ENCODE peak calls at places on chromosomes 3 and 15, in nine cellular contexts. W is body of pancreas, P is iPS DF 6.9, X is heart left ventricle, Y is PC-3, O is right cardiac atrium, M is lung, I is IMR-90, N is MM.1S. J is an unnamed sample. For H3K4me1, the result is how much of the 10 kb centered on the place peaks cover.

GRCh38 chr15:95940431-95940985 is 390.0 kb upstream of the NR2F2 start:
- DNase-seq in P (no peak), N (no peak), I (no peak), X (no peak), M (no peak), Y (no peak), O (no peak), W (no peak), J (no peak)

GRCh38 chr3:14461006-14461747 is 58.8 kb downstream of the SLC6A6 start:
- DNase-seq in Y (no peak), X (no peak), O (no peak), M (no peak), I (no peak), W (no peak), P (no peak), N (no peak), J (no peak)

GRCh38 chr3:4746241-4746958 is 232.8 kb upstream of the BHLHE40 start:
- DNase-seq in I (peak), W (no peak), O (peak), N (no peak), Y (no peak), M (no peak), P (no peak), X (no peak), J (no peak)

GRCh38 chr15:88124199-88124598 is 132.3 kb downstream of the NTRK3 start:
- DNase-seq in O (no peak), P (no peak), I (no peak), X (no peak), M (no peak), N (no peak), Y (no peak), W (no peak), J (no peak)

GRCh38 chr3:190017575-190018288 is 103.0 kb downstream of the P3H2 start:
- DNase-seq in W (peak), M (no peak), X (no peak), Y (peak), I (peak), P (no peak), O (no peak), N (no peak), J (no peak)

GRCh38 chr3:35789039-35789438 is 149.7 kb downstream of the ARPP21 start:
- DNase-seq in I (no peak), N (no peak), P (no peak), M (no peak), X (no peak), Y (no peak), O (no peak), W (no peak), J (no peak)

GRCh38 chr3:79015854-79016253 is 751.9 kb downstream of the ROBO1 start:
- DNase-seq in P (no peak), O (no peak), X (no peak), M (no peak), I (no peak), W (no peak), Y (no peak), N (no peak), J (no peak)

GRCh38 chr3:69391554-69391953 is 5.7 kb upstream of the FRMD4B start:
- DNase-seq in I (no peak), W (no peak), N (no peak), M (no peak), X (no peak), P (no peak), Y (no peak), O (no peak), J (no peak)

GRCh38 chr3:150419959-150420358 is 11.9 kb downstream of the TSC22D2 start:
- DNase-seq in N (no peak), O (no peak), M (no peak), W (no peak), Y (no peak), X (no peak), P (no peak), I (no peak), J (no peak)

GRCh38 chr3:110246796-110247369 is 824.7 kb upstream of the NECTIN3 start:
- DNase-seq in P (no peak), M (no peak), W (no peak), O (no peak), N (no peak), X (no peak), I (no peak), Y (no peak), J (no peak)

GRCh38 chr3:62559831-62560445 is 186.6 kb upstream of the FEZF2 start:
- DNase-seq in X (no peak), M (no peak), Y (peak), W (no peak), P (no peak), N (no peak), O (no peak), I (peak), J (no peak)

GRCh38 chr15:96285306-96285705 is 45.2 kb upstream of the NR2F2 start:
- DNase-seq in N (no peak), O (peak), P (no peak), Y (no peak), M (no peak), I (peak), W (peak), X (peak), J (peak)

GRCh38 chr3:133040696-133041523 is 2.7 kb downstream of the TMEM108 start:
- DNase-seq in M (peak), N (peak), P (peak), Y (peak), X (peak), O (peak), I (peak), W (peak), J (peak)

GRCh38 chr3:125087768-125088391 is 32.1 kb upstream of the HEG1 start:
- DNase-seq in Y (peak), W (no peak), O (no peak), I (peak), M (no peak), N (no peak), P (no peak), X (no peak), J (no peak)

DNA sequence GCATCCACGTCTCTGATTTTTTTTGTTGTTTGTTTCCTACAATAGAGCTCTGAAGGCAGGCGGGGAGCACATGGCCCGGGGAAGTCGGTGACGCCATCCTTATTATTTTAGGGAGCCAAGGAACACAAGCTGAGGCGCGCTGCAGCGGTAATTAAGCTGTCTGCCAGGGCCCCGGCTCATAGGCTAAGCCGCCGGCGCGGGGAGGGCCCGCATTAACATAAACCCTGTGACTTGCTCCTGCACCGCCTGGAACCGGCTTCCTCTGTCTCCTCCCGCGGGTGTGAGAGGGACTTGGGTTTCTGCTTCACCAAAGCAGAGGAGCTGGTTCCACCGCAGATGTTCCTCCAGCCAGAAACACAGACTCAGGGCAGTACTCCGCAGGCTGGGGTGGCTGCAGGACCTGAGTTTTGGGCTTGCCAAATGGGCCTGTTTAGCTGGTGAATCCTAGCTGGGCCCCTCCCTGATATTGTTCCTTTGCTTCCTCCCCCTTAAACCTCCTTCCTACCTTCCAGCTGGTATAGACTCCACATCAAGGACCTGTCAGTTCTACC is 25.3 kb downstream of the ANP32A start:
- DNase-seq in X (peak), P (peak), W (peak), M (peak), I (peak), Y (no peak), N (peak), O (peak), J (peak)
- H3K4me1 ChIP-seq in X (half or more), P (under half), W (half or more), M (half or more), I (under half), Y (under half), N (half or more), O (half or more), J (half or more)

DNA sequence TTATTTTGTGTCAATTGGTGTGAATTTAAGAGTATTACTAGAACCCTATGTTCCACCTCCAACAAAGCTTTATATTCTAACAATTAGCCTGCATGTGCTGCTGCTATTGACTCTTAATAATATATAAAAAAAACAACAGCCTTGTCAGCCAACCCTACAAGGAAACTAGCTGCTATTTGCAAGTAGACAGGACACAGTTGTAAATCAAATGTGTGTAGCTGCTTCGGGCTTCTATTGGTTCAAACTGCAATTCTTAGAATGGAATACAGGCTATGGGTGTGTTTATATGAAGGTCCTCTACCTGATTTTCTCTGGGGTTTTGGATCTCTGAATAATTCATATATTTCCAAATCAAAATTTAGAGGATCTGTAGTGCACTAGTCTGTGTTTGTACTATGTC is 60.7 kb downstream of the ZBTB20 start:
- DNase-seq in O (no peak), W (no peak), X (no peak), Y (no peak), P (no peak), N (no peak), M (no peak), I (no peak), J (no peak)
- H3K4me1 ChIP-seq in O (under half), W (under half), X (under half), Y (under half), P (under half), N (under half), M (under half), I (under half), J (half or more)

DNA sequence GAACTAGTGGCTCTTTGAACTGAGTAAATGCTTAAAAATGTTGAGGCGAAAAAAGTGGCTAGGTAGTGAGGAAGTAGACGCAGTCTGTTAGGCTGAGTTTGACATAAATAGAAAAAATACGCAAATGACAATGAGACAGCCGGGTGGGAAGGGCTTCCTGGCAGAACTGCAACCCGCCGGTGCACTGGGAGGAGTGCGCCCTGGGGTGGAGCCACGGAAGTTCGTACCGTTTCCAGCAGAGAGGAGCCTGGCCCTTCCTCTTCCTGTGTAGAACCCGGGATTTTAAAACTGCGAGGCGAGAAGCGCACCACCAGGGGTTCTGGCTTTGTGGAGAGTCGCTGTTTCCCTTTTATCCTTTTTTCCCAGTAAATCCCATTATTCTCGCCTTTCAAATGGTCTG is 602.6 kb downstream of the PYDC2 start:
- DNase-seq in W (no peak), P (peak), N (peak), Y (no peak), M (no peak), O (peak), I (peak), X (peak), J (no peak)
- H3K4me1 ChIP-seq in W (under half), P (under half), N (under half), Y (under half), M (under half), O (under half), I (under half), X (under half), J (under half)

GRCh38 chr15:100189849-100190248 is 151.9 kb downstream of the ADAMTS17 start:
- DNase-seq in N (no peak), Y (peak), P (no peak), M (no peak), O (no peak), I (no peak), W (no peak), X (no peak), J (no peak)
- H3K4me1 ChIP-seq in N (under half), Y (under half), P (under half), M (under half), O (under half), I (under half), W (under half), X (under half), J (under half)

DNA sequence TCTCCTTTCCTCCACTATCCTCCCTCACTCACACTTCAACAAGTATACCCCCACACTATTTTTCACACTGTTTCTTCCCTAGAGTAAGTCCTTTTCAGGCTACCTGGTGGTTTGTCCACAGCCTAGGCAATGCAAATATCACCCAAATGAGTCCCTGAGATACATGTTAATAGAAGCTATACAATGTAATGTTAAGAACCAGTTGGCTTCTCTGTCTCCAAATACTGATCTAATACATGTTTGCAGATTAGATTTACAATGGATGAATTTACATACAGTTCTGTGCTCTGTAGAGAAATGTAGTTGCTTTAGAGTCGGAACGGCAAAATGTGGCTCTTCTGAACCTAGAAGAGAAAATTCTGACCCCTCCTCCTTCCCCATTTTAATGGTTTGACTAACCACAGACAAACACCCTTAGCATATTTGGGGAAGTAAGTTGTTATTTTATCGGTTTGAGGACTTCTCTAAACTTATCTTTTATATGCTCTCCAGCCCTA is 63.6 kb upstream of the MBNL1 start:
- DNase-seq in W (no peak), O (no peak), N (no peak), P (no peak), Y (no peak), M (no peak), I (no peak), X (no peak), J (no peak)
- H3K4me1 ChIP-seq in W (under half), O (under half), N (under half), P (under half), Y (under half), M (under half), I (under half), X (under half), J (under half)

J was measured in gastrocnemius medialis.